ENCODE peak calls at places on chromosomes 12 and 14, in five cellular contexts. One of them, this sample, is unnamed.
A peak's percentile ranks its signal among the peaks of the same experiment; 100 is the strongest.

GRCh38 chr14:76987956-76988520 is 40.5 kb downstream of the IRF2BPL start:
- DNase-seq in endothelial cell: no peak
- DNase-seq in tibial artery: no peak
- DNase-seq in heart right ventricle: no peak
- DNase-seq in WTC11: no peak
- DNase-seq in this sample: no peak

GRCh38 chr12:22230280-22230794 is 104.2 kb downstream of the ST8SIA1 start:
- DNase-seq in endothelial cell: no peak
- DNase-seq in heart right ventricle: no peak
- DNase-seq in tibial artery: no peak
- DNase-seq in WTC11: no peak
- DNase-seq in this sample: no peak

GRCh38 chr12:29695026-29695425 is 88.7 kb downstream of the TMTC1 start:
- DNase-seq in endothelial cell: no peak
- DNase-seq in tibial artery: no peak
- DNase-seq in heart right ventricle: no peak
- DNase-seq in WTC11: no peak
- DNase-seq in this sample: no peak

GRCh38 chr14:23362200-23362599 is 2.8 kb downstream of the EFS start:
- DNase-seq in heart right ventricle: no peak
- DNase-seq in tibial artery: no peak
- DNase-seq in endothelial cell: no peak
- DNase-seq in WTC11: no peak
- DNase-seq in this sample: no peak

GRCh38 chr14:103330536-103330935 is 3.5 kb upstream of the EIF5 start:
- DNase-seq in heart right ventricle: no peak
- DNase-seq in WTC11: no peak
- DNase-seq in tibial artery: no peak
- DNase-seq in endothelial cell: no peak
- DNase-seq in this sample: no peak

GRCh38 chr12:65685514-65685913 is 138.8 kb upstream of the HMGA2 start:
- DNase-seq in heart right ventricle: no peak
- DNase-seq in tibial artery: no peak
- DNase-seq in WTC11: no peak
- DNase-seq in endothelial cell: no peak
- DNase-seq in this sample: no peak

GRCh38 chr12:112528521-112528920 is 109.8 kb downstream of the PTPN11 start:
- DNase-seq in tibial artery: no peak
- DNase-seq in endothelial cell: no peak
- DNase-seq in WTC11: no peak
- DNase-seq in heart right ventricle: no peak
- DNase-seq in this sample: no peak

GRCh38 chr12:95212576-95212975 is 4.7 kb downstream of the FGD6 start:
- DNase-seq in WTC11: no peak
- DNase-seq in heart right ventricle: no peak
- DNase-seq in endothelial cell: no peak
- DNase-seq in tibial artery: no peak
- DNase-seq in this sample: no peak

GRCh38 chr14:100739306-100739705 is 12.6 kb downstream of the DLK1 start:
- DNase-seq in WTC11: no peak
- DNase-seq in endothelial cell: no peak
- DNase-seq in tibial artery: no peak
- DNase-seq in heart right ventricle: no peak
- DNase-seq in this sample: no peak

GRCh38 chr12:26658991-26659390 is 174.0 kb downstream of the ITPR2 start:
- DNase-seq in endothelial cell: no peak
- DNase-seq in WTC11: no peak
- DNase-seq in heart right ventricle: no peak
- DNase-seq in tibial artery: no peak
- DNase-seq in this sample: no peak

GRCh38 chr14:94411638-94412037 is 23.2 kb upstream of the SERPINA1 start:
- DNase-seq in endothelial cell: no peak
- DNase-seq in heart right ventricle: no peak
- DNase-seq in WTC11: no peak
- DNase-seq in tibial artery: no peak
- DNase-seq in this sample: no peak

GRCh38 chr14:76937181-76938091 is 91.1 kb downstream of the IRF2BPL start:
- DNase-seq in WTC11: no peak
- DNase-seq in heart right ventricle: peak; percentile 78
- DNase-seq in endothelial cell: no peak
- DNase-seq in tibial artery: peak; percentile 50
- DNase-seq in this sample: no peak

GRCh38 chr14:24079521-24080141 is 8.3 kb downstream of the CPNE6 start:
- DNase-seq in WTC11: peak; percentile 65
- DNase-seq in heart right ventricle: no peak
- DNase-seq in endothelial cell: no peak
- DNase-seq in tibial artery: no peak
- DNase-seq in this sample: no peak

GRCh38 chr14:80024417-80024816 is 186.9 kb downstream of the DIO2 start:
- DNase-seq in tibial artery: no peak
- DNase-seq in WTC11: no peak
- DNase-seq in heart right ventricle: no peak
- DNase-seq in endothelial cell: no peak
- DNase-seq in this sample: no peak

GRCh38 chr12:54997914-54998507 is 13.4 kb upstream of the TESPA1 start:
- DNase-seq in WTC11: no peak
- DNase-seq in tibial artery: no peak
- DNase-seq in heart right ventricle: no peak
- DNase-seq in endothelial cell: no peak
- DNase-seq in this sample: no peak

GRCh38 chr14:102928412-102929348 is 6.2 kb downstream of the AMN start:
- DNase-seq in tibial artery: peak; percentile 34
- DNase-seq in WTC11: peak; percentile 88
- DNase-seq in endothelial cell: peak; percentile 50
- DNase-seq in heart right ventricle: peak; percentile 43
- DNase-seq in this sample: peak; percentile 94

GRCh38 chr14:54147285-54147684 is 190.7 kb upstream of the BMP4 start:
- DNase-seq in endothelial cell: no peak
- DNase-seq in heart right ventricle: no peak
- DNase-seq in WTC11: no peak
- DNase-seq in tibial artery: no peak
- DNase-seq in this sample: no peak

GRCh38 chr14:100030441-100031153 is 34.6 kb upstream of the EVL start:
- DNase-seq in WTC11: no peak
- DNase-seq in endothelial cell: no peak
- DNase-seq in tibial artery: no peak
- DNase-seq in heart right ventricle: no peak
- DNase-seq in this sample: no peak

GRCh38 chr12:96807741-96808140 is 99.3 kb upstream of the NEDD1 start:
- DNase-seq in tibial artery: no peak
- DNase-seq in endothelial cell: no peak
- DNase-seq in heart right ventricle: no peak
- DNase-seq in WTC11: no peak
- DNase-seq in this sample: no peak

GRCh38 chr14:95835331-95835730 is 41.3 kb upstream of the TUNAR start:
- DNase-seq in tibial artery: no peak
- DNase-seq in endothelial cell: no peak
- DNase-seq in heart right ventricle: no peak
- DNase-seq in WTC11: no peak
- DNase-seq in this sample: no peak

GRCh38 chr12:5213990-5214389 is 170.3 kb downstream of the KCNA5 start:
- DNase-seq in tibial artery: no peak
- DNase-seq in endothelial cell: no peak
- DNase-seq in heart right ventricle: no peak
- DNase-seq in WTC11: no peak
- DNase-seq in this sample: no peak

GRCh38 chr14:98137626-98138025 is 1134.4 kb downstream of the BCL11B start:
- DNase-seq in WTC11: no peak
- DNase-seq in tibial artery: no peak
- DNase-seq in endothelial cell: no peak
- DNase-seq in heart right ventricle: no peak
- DNase-seq in this sample: no peak

GRCh38 chr12:91382081-91382543 is 199.5 kb upstream of the DCN start:
- DNase-seq in tibial artery: peak; percentile 84
- DNase-seq in endothelial cell: peak; percentile 90
- DNase-seq in WTC11: peak; percentile 91
- DNase-seq in heart right ventricle: peak; percentile 89
- DNase-seq in this sample: peak; percentile 21

GRCh38 chr14:69321601-69322330 is 61.8 kb downstream of the GALNT16 start:
- DNase-seq in tibial artery: peak; percentile 13
- DNase-seq in heart right ventricle: no peak
- DNase-seq in endothelial cell: no peak
- DNase-seq in WTC11: peak; percentile 8
- DNase-seq in this sample: no peak

GRCh38 chr14:68935761-68936209 is 43.3 kb downstream of the ACTN1 start:
- DNase-seq in heart right ventricle: peak; percentile 81
- DNase-seq in endothelial cell: no peak
- DNase-seq in WTC11: no peak
- DNase-seq in tibial artery: peak; percentile 35
- DNase-seq in this sample: no peak

GRCh38 chr14:58749066-58749669 is 111.4 kb downstream of the DACT1 start:
- DNase-seq in WTC11: no peak
- DNase-seq in tibial artery: peak; percentile 49
- DNase-seq in heart right ventricle: no peak
- DNase-seq in endothelial cell: no peak
- DNase-seq in this sample: peak; percentile 48

GRCh38 chr12:83827860-83828259 is 1084.7 kb downstream of the SLC6A15 start:
- DNase-seq in endothelial cell: no peak
- DNase-seq in heart right ventricle: no peak
- DNase-seq in WTC11: peak; percentile 58
- DNase-seq in tibial artery: no peak
- DNase-seq in this sample: no peak

GRCh38 chr12:71128191-71128590 is 29.6 kb downstream of the TSPAN8 start:
- DNase-seq in WTC11: no peak
- DNase-seq in endothelial cell: no peak
- DNase-seq in heart right ventricle: no peak
- DNase-seq in tibial artery: no peak
- DNase-seq in this sample: no peak

DNA sequence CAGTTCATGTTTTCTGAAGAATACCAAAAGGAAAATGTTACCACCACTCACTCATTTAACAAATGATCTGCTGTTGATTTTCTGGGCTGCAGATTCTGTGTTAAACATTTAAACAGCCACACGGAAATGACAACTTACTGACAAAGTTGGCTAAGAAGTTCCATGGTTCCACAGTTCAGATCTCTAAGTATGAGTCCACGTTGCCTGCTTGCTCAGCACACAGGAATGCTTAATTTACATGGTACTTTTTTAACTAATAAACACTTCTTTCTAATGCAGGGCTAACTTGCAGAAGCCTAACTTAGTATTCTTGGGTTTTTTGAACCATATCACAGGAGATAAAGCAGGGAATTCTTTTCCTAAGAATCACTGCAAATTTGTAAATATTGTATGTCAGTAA is 34.7 kb downstream of the PTGER2 start:
- DNase-seq in WTC11: no peak
- DNase-seq in tibial artery: no peak
- DNase-seq in heart right ventricle: no peak
- DNase-seq in endothelial cell: no peak
- DNase-seq in this sample: no peak
- TF ChIP-seq CTCF in WTC11: no peak
- TF ChIP-seq CTCF in tibial artery: no peak
- TF ChIP-seq CTCF in heart right ventricle: no peak
- TF ChIP-seq CTCF in endothelial cell: no peak
- TF ChIP-seq CTCF in this sample: no peak

GRCh38 chr12:117441751-117442150 is 80.3 kb upstream of the NOS1 start:
- DNase-seq in tibial artery: no peak
- DNase-seq in heart right ventricle: peak; percentile 60
- DNase-seq in WTC11: no peak
- DNase-seq in endothelial cell: no peak
- DNase-seq in this sample: no peak
- TF ChIP-seq CTCF in tibial artery: no peak
- TF ChIP-seq CTCF in heart right ventricle: no peak
- TF ChIP-seq CTCF in WTC11: no peak
- TF ChIP-seq CTCF in endothelial cell: no peak
- TF ChIP-seq CTCF in this sample: no peak

DNA sequence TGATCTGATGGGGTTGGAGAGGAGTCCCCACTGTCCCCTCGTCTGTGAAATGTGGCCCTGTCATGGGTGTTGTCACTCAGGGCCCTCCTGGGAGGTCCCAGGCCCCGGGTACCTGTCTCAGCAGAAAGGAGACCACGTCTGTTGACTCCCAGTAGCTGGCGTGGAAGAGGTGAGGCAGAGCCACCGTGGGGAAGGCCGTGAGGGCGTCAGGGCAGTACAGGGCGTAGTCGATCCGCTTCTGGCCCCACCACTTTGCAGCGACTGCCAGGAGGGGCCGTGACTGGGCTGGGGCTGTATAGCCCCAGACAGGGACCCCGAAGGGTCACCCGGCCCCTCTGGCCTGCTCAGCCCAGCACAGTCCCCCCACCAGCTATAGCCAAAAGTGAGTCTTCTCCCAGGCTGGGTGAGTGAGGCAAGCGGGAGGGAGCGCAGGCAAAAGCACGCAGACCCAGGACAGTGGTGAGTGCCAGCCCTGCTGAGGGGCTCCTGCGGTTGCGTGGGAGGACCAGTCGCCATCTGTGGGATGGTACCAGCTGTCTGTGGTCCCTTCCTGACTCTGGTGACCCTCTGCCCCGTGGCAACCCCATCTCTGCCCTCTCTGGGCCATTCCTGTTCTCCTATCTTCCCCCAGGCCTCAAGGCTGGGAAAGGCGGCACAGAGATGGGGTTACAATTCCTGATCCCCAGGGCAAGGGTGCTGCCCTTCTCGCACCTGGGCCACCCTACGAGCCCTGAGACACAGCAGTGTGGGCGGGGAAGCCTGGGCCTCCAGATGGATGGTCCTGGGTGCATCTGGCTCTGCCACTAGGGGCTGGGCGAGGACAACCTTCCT is 8.3 kb downstream of the ARL6IP4 start:
- DNase-seq in WTC11: no peak
- DNase-seq in heart right ventricle: no peak
- DNase-seq in endothelial cell: no peak
- DNase-seq in tibial artery: no peak
- DNase-seq in this sample: peak; percentile 45
- TF ChIP-seq CTCF in WTC11: no peak
- TF ChIP-seq CTCF in heart right ventricle: no peak
- TF ChIP-seq CTCF in endothelial cell: no peak
- TF ChIP-seq CTCF in tibial artery: no peak
- TF ChIP-seq CTCF in this sample: no peak

DNA sequence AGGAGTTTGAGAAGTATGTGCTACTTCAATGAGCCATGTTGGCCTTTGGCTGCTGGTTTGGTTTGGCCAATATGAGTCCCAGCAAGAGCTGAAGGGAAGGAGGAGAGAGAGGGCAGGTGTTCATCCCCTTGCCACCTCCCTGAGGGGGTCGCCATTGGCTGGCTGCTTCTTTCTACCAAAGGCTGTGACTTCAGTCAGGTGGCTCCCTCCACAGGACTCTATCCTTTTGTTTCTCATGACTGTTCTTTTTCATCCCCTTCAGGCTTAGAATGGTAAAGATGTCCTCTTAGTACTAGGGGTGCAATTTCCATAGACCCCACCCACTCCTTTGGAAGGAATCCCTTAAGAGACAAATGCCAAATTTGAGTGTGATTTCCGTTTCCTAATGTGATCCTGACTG is 31.2 kb upstream of the OTOGL start:
- DNase-seq in tibial artery: no peak
- DNase-seq in endothelial cell: no peak
- DNase-seq in WTC11: peak; percentile 63
- DNase-seq in heart right ventricle: no peak
- DNase-seq in this sample: no peak
- TF ChIP-seq CTCF in tibial artery: no peak
- TF ChIP-seq CTCF in endothelial cell: no peak
- TF ChIP-seq CTCF in WTC11: no peak
- TF ChIP-seq CTCF in heart right ventricle: no peak
- TF ChIP-seq CTCF in this sample: no peak

GRCh38 chr14:33475623-33476022 is 475.3 kb downstream of the EGLN3 start:
- DNase-seq in WTC11: peak; percentile 75
- DNase-seq in tibial artery: peak; percentile 35
- DNase-seq in endothelial cell: peak; percentile 83
- DNase-seq in heart right ventricle: peak; percentile 10
- DNase-seq in this sample: no peak
- TF ChIP-seq CTCF in WTC11: peak; percentile 43
- TF ChIP-seq CTCF in tibial artery: no peak
- TF ChIP-seq CTCF in endothelial cell: peak; percentile 74
- TF ChIP-seq CTCF in heart right ventricle: peak; percentile 46
- TF ChIP-seq CTCF in this sample: peak; percentile 18

This sample was measured in GM13977.